ENCODE peak calls at places on chromosomes 2 and 18, in five cellular contexts. X is GM10248; V is stimulated activated CD8-positive, alpha-beta memory T cell treated with anti-CD3 and anti-CD28 coated beads, Interleukin-15, amount 100 ng/mL, for 4 hours; K is mammary epithelial cell; G is AG08395. R is an unnamed sample.

GRCh38 chr18:48594725-48595124 is 55.9 kb downstream of the CTIF start:
- DNase-seq in K (no peak), X (no peak), G (no peak), V (no peak), R (peak)

GRCh38 chr2:108268001-108268400 is 20.7 kb upstream of the SULT1C2 start:
- DNase-seq in X (no peak), G (peak), V (no peak), K (no peak), R (peak)

GRCh38 chr2:231590614-231591013 is 2.0 kb upstream of the TEX44 start:
- DNase-seq in K (no peak), V (no peak), X (no peak), G (no peak), R (no peak)

GRCh38 chr2:234983011-234983726 is 31.4 kb downstream of the SH3BP4 start:
- DNase-seq in X (no peak), K (no peak), G (no peak), V (no peak), R (no peak)

GRCh38 chr2:227455200-227455599 is 16.8 kb upstream of the AGFG1 start:
- DNase-seq in X (no peak), G (no peak), V (no peak), K (no peak), R (no peak)

GRCh38 chr2:240881913-240882312 is 13.3 kb downstream of the AGXT start:
- DNase-seq in K (no peak), X (no peak), V (no peak), G (no peak), R (no peak)

GRCh38 chr2:237591021-237591370 is 462 bp upstream of the RAB17 start:
- DNase-seq in G (no peak), V (no peak), K (peak), X (no peak), R (no peak)

GRCh38 chr2:147382322-147382948 is 462.4 kb upstream of the ACVR2A start:
- DNase-seq in K (peak), G (no peak), X (no peak), V (no peak), R (peak)

GRCh38 chr18:10477121-10477862 is 22.9 kb downstream of the APCDD1 start:
- DNase-seq in V (no peak), K (no peak), G (no peak), X (no peak), R (no peak)

GRCh38 chr2:144501118-144501517 is 18.8 kb downstream of the ZEB2 start:
- DNase-seq in X (no peak), G (no peak), V (no peak), K (no peak), R (no peak)

GRCh38 chr2:78941751-78942150 is 83.8 kb upstream of the REG3G start:
- DNase-seq in G (no peak), X (no peak), V (no peak), K (no peak), R (no peak)

GRCh38 chr2:181944164-181944913 is 41.3 kb upstream of the PPP1R1C start:
- DNase-seq in X (no peak), K (no peak), G (no peak), V (no peak), R (no peak)

GRCh38 chr2:200509608-200510433 is at the start of gene KCTD18:
- DNase-seq in V (peak), K (peak), X (peak), G (peak), R (peak)

GRCh38 chr2:150486539-150487484 is 655 bp downstream of the RND3 start:
- DNase-seq in K (no peak), X (peak), G (no peak), V (no peak), R (no peak)

GRCh38 chr2:152762202-152762601 is 43.8 kb downstream of the ARL6IP6 start:
- DNase-seq in V (no peak), G (peak), K (no peak), X (no peak), R (no peak)

GRCh38 chr18:54742654-54743053 is 85.6 kb upstream of the RAB27B start:
- DNase-seq in G (peak), V (no peak), K (peak), X (no peak), R (no peak)

GRCh38 chr2:199186226-199186864 is 271.4 kb downstream of the SATB2 start:
- DNase-seq in G (no peak), V (no peak), X (no peak), K (no peak), R (no peak)

GRCh38 chr2:13919981-13920382 is 712.5 kb upstream of the LRATD1 start:
- DNase-seq in K (peak), X (no peak), V (no peak), G (no peak), R (peak)

GRCh38 chr2:108965540-108966299 is 23.3 kb downstream of the EDAR start:
- DNase-seq in V (no peak), X (no peak), K (no peak), G (no peak), R (no peak)

GRCh38 chr18:68847219-68847860 is 49.5 kb downstream of the CCDC102B start:
- DNase-seq in V (no peak), G (peak), X (no peak), K (no peak), R (no peak)

GRCh38 chr2:46632349-46632748 is 153.0 kb downstream of the TMEM247 start:
- DNase-seq in V (no peak), X (no peak), K (peak), G (peak), R (no peak)